ENCODE peak calls at places on chromosomes 5 and 9, in ten cellular contexts. One of them, this sample, is unnamed.

GRCh38 chr9:127537014-127537413 is 75.1 kb upstream of the STXBP1 start:
- DNase-seq in tibial artery: no peak
- DNase-seq in upper lobe of left lung: no peak
- DNase-seq in MM.1S: no peak
- DNase-seq in fibroblast of lung: peak; percentile 58
- DNase-seq in neural progenitor cell: no peak
- DNase-seq in psoas muscle: no peak
- DNase-seq in colonic mucosa: no peak
- DNase-seq in ovary: peak; percentile 25
- DNase-seq in ascending aorta: no peak
- DNase-seq in this sample: no peak

GRCh38 chr9:14302405-14302804 is 11.5 kb downstream of the NFIB start:
- DNase-seq in fibroblast of lung: peak; percentile 59
- DNase-seq in MM.1S: no peak
- DNase-seq in neural progenitor cell: peak; percentile 7
- DNase-seq in psoas muscle: no peak
- DNase-seq in ovary: no peak
- DNase-seq in upper lobe of left lung: no peak
- DNase-seq in ascending aorta: no peak
- DNase-seq in colonic mucosa: no peak
- DNase-seq in tibial artery: no peak
- DNase-seq in this sample: no peak

GRCh38 chr5:72693001-72693442 is 123.4 kb upstream of the TNPO1 start:
- DNase-seq in ovary: no peak
- DNase-seq in ascending aorta: no peak
- DNase-seq in tibial artery: no peak
- DNase-seq in neural progenitor cell: no peak
- DNase-seq in psoas muscle: no peak
- DNase-seq in MM.1S: no peak
- DNase-seq in upper lobe of left lung: no peak
- DNase-seq in fibroblast of lung: no peak
- DNase-seq in colonic mucosa: no peak
- DNase-seq in this sample: no peak

GRCh38 chr5:68374770-68375518 is 159.4 kb downstream of the PIK3R1 start:
- DNase-seq in neural progenitor cell: no peak
- DNase-seq in ascending aorta: no peak
- DNase-seq in upper lobe of left lung: no peak
- DNase-seq in tibial artery: no peak
- DNase-seq in psoas muscle: no peak
- DNase-seq in fibroblast of lung: peak; percentile 11
- DNase-seq in colonic mucosa: no peak
- DNase-seq in ovary: no peak
- DNase-seq in MM.1S: no peak
- DNase-seq in this sample: no peak

GRCh38 chr9:101737705-101738565 is 512 bp downstream of the GRIN3A start:
- DNase-seq in ascending aorta: no peak
- DNase-seq in colonic mucosa: no peak
- DNase-seq in tibial artery: no peak
- DNase-seq in fibroblast of lung: no peak
- DNase-seq in MM.1S: no peak
- DNase-seq in psoas muscle: peak; percentile 48
- DNase-seq in neural progenitor cell: peak; percentile 77
- DNase-seq in ovary: peak; percentile 22
- DNase-seq in upper lobe of left lung: no peak
- DNase-seq in this sample: no peak

GRCh38 chr9:121783126-121783522 is 131.7 kb downstream of the DAB2IP start:
- DNase-seq in neural progenitor cell: no peak
- DNase-seq in colonic mucosa: no peak
- DNase-seq in ascending aorta: no peak
- DNase-seq in fibroblast of lung: no peak
- DNase-seq in ovary: no peak
- DNase-seq in psoas muscle: no peak
- DNase-seq in MM.1S: no peak
- DNase-seq in upper lobe of left lung: no peak
- DNase-seq in tibial artery: no peak
- DNase-seq in this sample: no peak

GRCh38 chr5:9423611-9424010 is 122.3 kb downstream of the SEMA5A start:
- DNase-seq in colonic mucosa: no peak
- DNase-seq in ascending aorta: no peak
- DNase-seq in psoas muscle: no peak
- DNase-seq in neural progenitor cell: no peak
- DNase-seq in fibroblast of lung: no peak
- DNase-seq in tibial artery: no peak
- DNase-seq in ovary: no peak
- DNase-seq in upper lobe of left lung: no peak
- DNase-seq in MM.1S: no peak
- DNase-seq in this sample: no peak

GRCh38 chr5:88594441-88594840 is 288.5 kb downstream of the MEF2C start:
- DNase-seq in neural progenitor cell: no peak
- DNase-seq in ascending aorta: no peak
- DNase-seq in tibial artery: no peak
- DNase-seq in upper lobe of left lung: no peak
- DNase-seq in psoas muscle: no peak
- DNase-seq in fibroblast of lung: no peak
- DNase-seq in ovary: no peak
- DNase-seq in MM.1S: no peak
- DNase-seq in colonic mucosa: no peak
- DNase-seq in this sample: no peak

GRCh38 chr9:81074261-81074660 is 615.1 kb downstream of the TLE1 start:
- DNase-seq in upper lobe of left lung: no peak
- DNase-seq in ascending aorta: no peak
- DNase-seq in fibroblast of lung: no peak
- DNase-seq in ovary: no peak
- DNase-seq in neural progenitor cell: no peak
- DNase-seq in psoas muscle: no peak
- DNase-seq in tibial artery: no peak
- DNase-seq in MM.1S: no peak
- DNase-seq in colonic mucosa: no peak
- DNase-seq in this sample: no peak

GRCh38 chr5:137466888-137467287 is 32.2 kb downstream of the SPOCK1 start:
- DNase-seq in ovary: no peak
- DNase-seq in fibroblast of lung: peak; percentile 69
- DNase-seq in tibial artery: peak; percentile 93
- DNase-seq in colonic mucosa: no peak
- DNase-seq in ascending aorta: peak; percentile 54
- DNase-seq in MM.1S: no peak
- DNase-seq in upper lobe of left lung: peak; percentile 24
- DNase-seq in psoas muscle: peak; percentile 61
- DNase-seq in neural progenitor cell: no peak
- DNase-seq in this sample: no peak

GRCh38 chr9:135474915-135475314 is 4.7 kb upstream of the PPP1R26 start:
- DNase-seq in tibial artery: no peak
- DNase-seq in ascending aorta: no peak
- DNase-seq in upper lobe of left lung: peak; percentile 55
- DNase-seq in psoas muscle: no peak
- DNase-seq in fibroblast of lung: peak; percentile 25
- DNase-seq in colonic mucosa: no peak
- DNase-seq in ovary: no peak
- DNase-seq in MM.1S: peak; percentile 35
- DNase-seq in neural progenitor cell: peak; percentile 77
- DNase-seq in this sample: no peak

GRCh38 chr9:76605271-76605670 is 146.3 kb downstream of the GCNT1 start:
- DNase-seq in psoas muscle: no peak
- DNase-seq in tibial artery: no peak
- DNase-seq in fibroblast of lung: no peak
- DNase-seq in MM.1S: no peak
- DNase-seq in ascending aorta: no peak
- DNase-seq in ovary: no peak
- DNase-seq in upper lobe of left lung: no peak
- DNase-seq in neural progenitor cell: no peak
- DNase-seq in colonic mucosa: no peak
- DNase-seq in this sample: no peak

DNA sequence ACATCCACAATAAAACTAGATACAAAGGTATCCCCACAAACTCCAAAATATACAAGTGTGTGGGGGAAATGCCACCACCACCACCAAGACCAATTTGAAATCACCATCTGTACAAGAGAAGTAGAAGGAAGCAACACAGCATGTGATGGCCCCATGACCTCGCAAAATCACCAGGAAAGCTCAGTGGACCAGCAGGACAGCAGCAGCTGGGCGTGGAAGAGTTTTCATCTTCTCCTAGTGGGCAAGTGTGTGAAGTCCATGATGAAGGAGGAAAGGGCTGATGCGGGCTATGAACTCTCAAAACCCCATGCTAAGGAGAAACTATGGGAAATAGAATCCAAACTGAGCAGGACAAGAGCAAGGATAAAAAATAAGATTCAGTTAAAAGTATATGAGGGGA is 58.1 kb downstream of the GOLPH3 start:
- DNase-seq in upper lobe of left lung: no peak
- DNase-seq in neural progenitor cell: no peak
- DNase-seq in fibroblast of lung: no peak
- DNase-seq in colonic mucosa: no peak
- DNase-seq in MM.1S: no peak
- DNase-seq in ascending aorta: no peak
- DNase-seq in tibial artery: no peak
- DNase-seq in psoas muscle: no peak
- DNase-seq in ovary: no peak
- DNase-seq in this sample: no peak
- H3K36me3 ChIP-seq in upper lobe of left lung: no peaks in the 10 kb centered on the region
- H3K36me3 ChIP-seq in neural progenitor cell: peaks cover 10% of the 10 kb centered on the region
- H3K36me3 ChIP-seq in fibroblast of lung: peaks cover 13% of the 10 kb centered on the region
- H3K36me3 ChIP-seq in colonic mucosa: no peaks in the 10 kb centered on the region
- H3K36me3 ChIP-seq in MM.1S: peaks cover 8% of the 10 kb centered on the region
- H3K36me3 ChIP-seq in ascending aorta: peaks cover 12% of the 10 kb centered on the region
- H3K36me3 ChIP-seq in tibial artery: peaks cover 15% of the 10 kb centered on the region
- H3K36me3 ChIP-seq in psoas muscle: peaks cover 4% of the 10 kb centered on the region
- H3K36me3 ChIP-seq in ovary: no peaks in the 10 kb centered on the region
- H3K36me3 ChIP-seq in this sample: peaks cover 30% of the 10 kb centered on the region

GRCh38 chr5:149294872-149295829 is 23.5 kb downstream of the AFAP1L1 start:
- DNase-seq in psoas muscle: no peak
- DNase-seq in ascending aorta: no peak
- DNase-seq in neural progenitor cell: no peak
- DNase-seq in MM.1S: no peak
- DNase-seq in upper lobe of left lung: no peak
- DNase-seq in ovary: no peak
- DNase-seq in fibroblast of lung: no peak
- DNase-seq in tibial artery: no peak
- DNase-seq in colonic mucosa: no peak
- DNase-seq in this sample: no peak
- H3K4me1 ChIP-seq in psoas muscle: peaks cover 69% of the 10 kb centered on the region
- H3K4me1 ChIP-seq in ascending aorta: no peaks in the 10 kb centered on the region
- H3K4me1 ChIP-seq in neural progenitor cell: peaks cover 8% of the 10 kb centered on the region
- H3K4me1 ChIP-seq in MM.1S: no peaks in the 10 kb centered on the region
- H3K4me1 ChIP-seq in upper lobe of left lung: peaks cover 23% of the 10 kb centered on the region
- H3K4me1 ChIP-seq in ovary: no peaks in the 10 kb centered on the region
- H3K4me1 ChIP-seq in fibroblast of lung: no peaks in the 10 kb centered on the region
- H3K4me1 ChIP-seq in tibial artery: no peaks in the 10 kb centered on the region
- H3K4me1 ChIP-seq in colonic mucosa: no peaks in the 10 kb centered on the region
- H3K4me1 ChIP-seq in this sample: no peaks in the 10 kb centered on the region

DNA sequence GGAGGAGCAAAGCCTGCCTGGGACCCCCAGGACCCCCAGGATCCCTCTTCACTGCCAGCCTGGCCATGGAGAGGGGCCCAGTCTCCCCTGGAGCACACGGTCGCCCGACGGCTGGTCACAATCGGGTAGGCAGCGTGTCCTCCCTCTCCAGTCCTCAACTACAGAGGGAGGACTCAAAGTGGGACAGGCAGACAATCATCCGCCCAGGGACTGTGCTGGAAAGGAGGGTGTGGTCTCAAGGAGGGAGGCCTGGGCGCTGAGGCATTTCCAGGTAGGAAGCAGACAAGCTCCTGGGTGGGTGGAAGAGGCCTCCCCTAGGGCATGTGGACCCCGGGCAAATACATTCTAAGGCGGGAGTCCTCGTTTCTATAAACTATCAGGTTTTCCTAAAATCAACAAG is 93.2 kb upstream of the ADAMTS2 start:
- DNase-seq in MM.1S: no peak
- DNase-seq in upper lobe of left lung: no peak
- DNase-seq in ascending aorta: no peak
- DNase-seq in psoas muscle: no peak
- DNase-seq in tibial artery: peak; percentile 39
- DNase-seq in ovary: no peak
- DNase-seq in fibroblast of lung: no peak
- DNase-seq in colonic mucosa: no peak
- DNase-seq in neural progenitor cell: no peak
- DNase-seq in this sample: no peak
- H3K27ac ChIP-seq in MM.1S: no peak overlapping the region
- H3K27ac ChIP-seq in upper lobe of left lung: no peak overlapping the region
- H3K27ac ChIP-seq in ascending aorta: no peak overlapping the region
- H3K27ac ChIP-seq in psoas muscle: no peak overlapping the region
- H3K27ac ChIP-seq in tibial artery: no peak overlapping the region
- H3K27ac ChIP-seq in ovary: no peak overlapping the region
- H3K27ac ChIP-seq in fibroblast of lung: no peak overlapping the region
- H3K27ac ChIP-seq in colonic mucosa: no peak overlapping the region
- H3K27ac ChIP-seq in neural progenitor cell: no peak overlapping the region
- H3K27ac ChIP-seq in this sample: no peak overlapping the region

GRCh38 chr9:100108572-100108971 is 9.5 kb downstream of the INVS start:
- DNase-seq in fibroblast of lung: no peak
- DNase-seq in ovary: no peak
- DNase-seq in ascending aorta: no peak
- DNase-seq in upper lobe of left lung: no peak
- DNase-seq in colonic mucosa: no peak
- DNase-seq in psoas muscle: no peak
- DNase-seq in tibial artery: no peak
- DNase-seq in MM.1S: no peak
- DNase-seq in neural progenitor cell: no peak
- DNase-seq in this sample: no peak

GRCh38 chr9:100111235-100111634 is 12.2 kb downstream of the INVS start:
- DNase-seq in colonic mucosa: peak; percentile 54
- DNase-seq in neural progenitor cell: no peak
- DNase-seq in psoas muscle: peak; percentile 97
- DNase-seq in MM.1S: no peak
- DNase-seq in ascending aorta: peak; percentile 21
- DNase-seq in ovary: peak; percentile 83
- DNase-seq in upper lobe of left lung: peak; percentile 80
- DNase-seq in tibial artery: peak; percentile 92
- DNase-seq in fibroblast of lung: peak; percentile 99
- DNase-seq in this sample: peak; percentile 88

GRCh38 chr9:100117316-100117715 is 18.3 kb downstream of the INVS start:
- DNase-seq in tibial artery: no peak
- DNase-seq in MM.1S: no peak
- DNase-seq in fibroblast of lung: no peak
- DNase-seq in neural progenitor cell: no peak
- DNase-seq in ascending aorta: no peak
- DNase-seq in colonic mucosa: no peak
- DNase-seq in psoas muscle: no peak
- DNase-seq in ovary: no peak
- DNase-seq in upper lobe of left lung: no peak
- DNase-seq in this sample: no peak

DNA sequence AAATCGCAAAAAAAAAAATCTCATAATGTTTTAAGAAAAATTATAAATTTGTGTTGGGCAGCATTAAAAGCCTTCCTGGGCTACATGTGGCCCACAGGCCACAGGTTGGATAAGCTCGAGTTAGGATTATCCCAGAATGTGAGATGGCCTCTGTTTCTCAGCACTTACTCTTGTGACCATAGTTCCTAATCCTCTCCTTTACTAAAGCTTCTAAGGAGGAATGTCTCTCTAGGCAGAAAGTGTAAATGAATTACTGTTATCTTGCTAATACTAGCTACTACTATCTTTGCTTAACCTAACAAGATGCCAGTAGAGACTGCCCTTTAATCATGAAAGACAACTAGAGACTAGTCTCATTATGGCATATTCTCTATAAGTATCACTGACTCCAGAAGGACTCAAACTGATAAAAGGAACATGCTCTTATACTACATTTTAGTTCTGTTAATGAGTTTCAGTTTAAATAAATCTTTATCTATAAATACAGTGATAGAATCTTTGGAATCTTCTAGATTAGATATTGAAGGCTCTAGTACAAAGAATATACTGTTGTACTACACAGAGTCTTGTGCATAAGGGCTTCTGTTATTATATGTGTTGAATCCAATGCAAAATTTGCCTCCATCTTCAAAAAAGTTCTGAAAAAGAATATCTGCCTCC is 13.8 kb downstream of the INVS start:
- DNase-seq in neural progenitor cell: peak; percentile 5
- DNase-seq in psoas muscle: no peak
- DNase-seq in ascending aorta: no peak
- DNase-seq in MM.1S: no peak
- DNase-seq in tibial artery: no peak
- DNase-seq in colonic mucosa: no peak
- DNase-seq in fibroblast of lung: no peak
- DNase-seq in ovary: no peak
- DNase-seq in upper lobe of left lung: no peak
- DNase-seq in this sample: no peak
- H3K36me3 ChIP-seq in neural progenitor cell: peaks cover 12% of the 10 kb centered on the region
- H3K36me3 ChIP-seq in psoas muscle: no peaks in the 10 kb centered on the region
- H3K36me3 ChIP-seq in ascending aorta: peaks cover 1% of the 10 kb centered on the region
- H3K36me3 ChIP-seq in MM.1S: no peaks in the 10 kb centered on the region
- H3K36me3 ChIP-seq in tibial artery: peaks cover 8% of the 10 kb centered on the region
- H3K36me3 ChIP-seq in colonic mucosa: no peaks in the 10 kb centered on the region
- H3K36me3 ChIP-seq in fibroblast of lung: no peaks in the 10 kb centered on the region
- H3K36me3 ChIP-seq in ovary: no peaks in the 10 kb centered on the region
- H3K36me3 ChIP-seq in upper lobe of left lung: no peaks in the 10 kb centered on the region
- H3K36me3 ChIP-seq in this sample: no peaks in the 10 kb centered on the region

This sample was measured in right atrium auricular region.